ENCODE peak calls at places on chromosomes 5 and 9, in eight cellular contexts. Z is K562; B is upper lobe of right lung; S is CD4-positive, alpha-beta memory T cell; D is neuronal stem cell; K is cardiac muscle cell; O is AG04450; E is tibial nerve. V is an unnamed sample.

GRCh38 chr9:124110307-124110915 is 98.8 kb downstream of the LHX2 start:
- DNase-seq in E (peak), K (peak), S (peak), O (peak), B (peak), D (peak), Z (peak), V (no peak)

GRCh38 chr5:127666043-127666716 is 17.3 kb downstream of the CTXN3 start:
- DNase-seq in S (no peak), B (no peak), K (no peak), D (no peak), E (no peak), O (no peak), Z (no peak), V (no peak)

GRCh38 chr9:81596671-81597426 is 92.5 kb downstream of the TLE1 start:
- DNase-seq in O (no peak), B (no peak), Z (no peak), E (no peak), S (no peak), K (peak), D (no peak), V (no peak)

GRCh38 chr9:30280229-30280900 is 2104.1 kb upstream of the ACO1 start:
- DNase-seq in O (no peak), S (no peak), D (no peak), K (no peak), Z (no peak), B (no peak), E (no peak), V (no peak)

GRCh38 chr5:133289686-133290367 is 238.0 kb downstream of the HSPA4 start:
- DNase-seq in S (no peak), E (no peak), Z (no peak), O (no peak), K (no peak), D (no peak), B (no peak), V (no peak)

GRCh38 chr9:78927099-78927940 is 630.4 kb downstream of the PSAT1 start:
- DNase-seq in K (no peak), Z (no peak), O (no peak), D (no peak), E (no peak), B (no peak), S (no peak), V (no peak)

GRCh38 chr5:179217356-179217755 is 127.9 kb downstream of the ADAMTS2 start:
- DNase-seq in K (no peak), Z (no peak), B (no peak), D (no peak), O (no peak), S (no peak), E (no peak), V (no peak)

GRCh38 chr9:109253637-109254284 is 67.1 kb downstream of the EPB41L4B start:
- DNase-seq in D (no peak), B (no peak), Z (no peak), O (no peak), E (peak), S (no peak), K (peak), V (no peak)

GRCh38 chr5:180010636-180011035 is 60.9 kb downstream of the RNF130 start:
- DNase-seq in S (no peak), K (no peak), E (no peak), O (no peak), D (no peak), B (no peak), Z (no peak), V (no peak)

GRCh38 chr5:59562756-59563389 is 330.7 kb downstream of the PDE4D start:
- DNase-seq in Z (no peak), K (no peak), O (peak), D (peak), S (no peak), B (peak), E (no peak), V (no peak)

GRCh38 chr9:115997923-115998322 is 155.7 kb upstream of the PAPPA start:
- DNase-seq in K (peak), S (no peak), B (no peak), E (no peak), O (peak), Z (no peak), D (no peak), V (no peak)

GRCh38 chr9:116000748-116001329 is 152.8 kb upstream of the PAPPA start:
- DNase-seq in D (no peak), O (no peak), Z (peak), E (no peak), S (no peak), B (no peak), K (no peak), V (peak)

GRCh38 chr9:116002181-116002580 is 151.4 kb upstream of the PAPPA start:
- DNase-seq in D (no peak), K (no peak), O (no peak), Z (no peak), E (no peak), S (no peak), B (no peak), V (no peak)

GRCh38 chr9:115999498-115999897 is 154.1 kb upstream of the PAPPA start:
- DNase-seq in E (no peak), O (no peak), D (no peak), Z (no peak), S (no peak), K (peak), B (no peak), V (no peak)

GRCh38 chr9:115998661-115999060 is 154.9 kb upstream of the PAPPA start:
- DNase-seq in K (peak), E (no peak), S (no peak), B (no peak), D (no peak), Z (no peak), O (peak), V (no peak)
- H3K27ac ChIP-seq in K (no peak), E (no peak), S (no peak), B (no peak), D (no peak), Z (no peak), O (no peak), V (no peak)

GRCh38 chr9:21031091-21031817 is at the start of gene HACD4:
- DNase-seq in O (no peak), B (peak), K (peak), E (peak), Z (no peak), D (peak), S (peak), V (no peak)
- H3K4me3 ChIP-seq in O (peak), B (peak), K (peak), E (peak), Z (no peak), D (no peak), S (peak), V (no peak)

DNA sequence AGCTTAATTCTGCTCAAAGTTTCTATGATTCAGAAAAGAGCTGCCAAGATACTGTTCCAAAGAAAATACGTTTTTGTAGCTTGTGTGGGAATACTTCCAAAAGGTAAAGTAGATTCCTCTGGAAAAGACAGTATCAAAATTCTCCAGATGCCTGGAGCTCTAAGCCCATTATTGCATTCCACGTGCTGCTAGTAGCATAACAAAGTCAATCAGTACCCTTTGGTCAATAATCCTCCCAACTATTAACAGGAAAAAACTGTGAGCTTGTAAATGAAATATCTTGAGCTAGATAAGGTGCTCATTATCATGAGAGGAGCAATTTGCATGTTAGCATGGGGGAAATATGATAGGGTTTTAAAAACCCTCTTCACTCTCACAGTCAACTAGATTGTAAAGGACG is 229.5 kb upstream of the TYRP1 start:
- DNase-seq in E (no peak), B (no peak), D (no peak), O (no peak), S (no peak), Z (no peak), K (no peak), V (no peak)
- H3K27ac ChIP-seq in E (no peak), B (no peak), D (no peak), O (no peak), S (no peak), Z (no peak), K (no peak), V (no peak)

DNA sequence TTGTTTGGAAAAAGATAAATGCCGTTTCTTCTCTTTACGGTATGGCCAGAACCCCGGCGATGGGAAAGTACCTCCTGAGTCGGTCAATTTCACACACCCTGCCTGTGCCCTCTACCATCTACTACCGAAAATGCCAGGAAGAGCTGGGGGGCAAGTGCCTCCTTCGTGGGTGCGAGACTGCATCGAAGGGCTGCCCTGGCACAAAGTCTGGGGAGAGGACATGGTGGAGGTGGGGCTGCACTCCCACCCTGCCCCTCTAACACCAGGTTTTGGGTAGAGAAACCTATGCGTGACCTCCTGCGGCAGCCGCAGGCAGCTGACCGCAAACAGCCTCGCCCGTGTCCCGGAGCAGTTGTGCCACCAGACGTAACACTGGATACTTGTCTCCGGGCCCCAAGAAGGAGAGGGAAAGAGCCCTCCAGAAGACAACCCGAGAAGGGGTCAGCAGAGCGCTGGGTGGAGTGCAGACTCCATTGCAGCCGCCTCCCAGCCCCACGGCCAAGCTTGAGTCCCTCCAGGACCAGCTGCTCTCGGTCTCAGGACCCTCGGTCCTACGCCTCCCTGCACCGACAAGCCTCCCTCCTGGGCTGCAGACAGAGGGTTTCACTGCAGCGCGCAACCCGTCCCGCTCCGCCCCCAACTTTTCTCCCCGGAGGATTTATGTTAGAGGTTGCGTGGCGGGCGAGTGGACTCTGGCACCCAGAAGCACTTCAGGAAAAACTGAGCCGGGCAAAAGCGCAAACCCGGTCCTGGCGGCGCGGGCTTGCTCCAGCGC is 823 bp upstream of the PRDM6 start:
- DNase-seq in S (no peak), E (no peak), K (no peak), B (no peak), Z (no peak), D (no peak), O (no peak), V (no peak)
- H3K4me3 ChIP-seq in S (no peak), E (peak), K (peak), B (peak), Z (no peak), D (peak), O (peak), V (peak)

GRCh38 chr5:39024005-39024404 is 50.2 kb downstream of the RICTOR start:
- DNase-seq in O (no peak), D (no peak), B (no peak), E (no peak), Z (no peak), S (no peak), K (no peak), V (peak)
- H3K27ac ChIP-seq in O (no peak), D (no peak), B (no peak), E (no peak), Z (no peak), S (no peak), K (no peak), V (no peak)

DNA sequence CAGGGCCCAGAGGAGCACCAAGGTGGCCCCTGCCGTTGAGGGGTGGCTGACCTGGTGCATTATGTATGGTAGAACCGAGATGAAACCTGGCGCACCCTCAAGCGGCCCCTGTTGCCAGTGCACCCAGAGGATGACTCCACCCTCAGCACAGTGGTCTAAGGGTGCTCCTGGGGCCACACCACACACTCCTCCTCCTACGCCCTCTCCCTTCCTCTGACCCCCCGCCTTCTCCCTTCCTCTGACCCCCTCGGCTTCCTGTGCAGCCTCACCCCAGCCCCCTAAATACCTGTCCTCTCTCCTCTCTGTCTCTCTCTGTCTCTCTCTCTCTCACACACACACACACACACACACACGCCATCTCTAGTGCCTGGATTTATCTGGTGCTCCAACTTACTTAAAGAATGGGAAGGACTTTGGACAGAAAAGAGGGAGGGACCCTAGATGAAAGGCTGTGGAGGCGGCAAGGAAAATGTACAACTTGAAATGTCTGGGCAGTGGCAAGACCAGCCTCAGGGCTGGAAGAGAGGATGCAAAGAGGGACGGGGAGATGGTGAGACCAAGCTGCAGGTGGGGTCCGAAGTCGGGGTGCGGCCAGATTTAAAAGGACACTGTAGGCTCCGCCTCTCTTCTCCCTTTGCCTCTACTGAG is 18.2 kb upstream of the SLC30A5 start:
- DNase-seq in B (no peak), Z (no peak), E (no peak), D (no peak), K (no peak), S (no peak), O (no peak), V (no peak)
- H3K4me3 ChIP-seq in B (no peak), Z (no peak), E (no peak), D (no peak), K (no peak), S (no peak), O (no peak), V (no peak)

GRCh38 chr5:65750938-65751337 is 28.9 kb downstream of the NLN start:
- DNase-seq in S (no peak), Z (no peak), K (no peak), B (no peak), E (no peak), D (no peak), O (no peak), V (no peak)
- H3K27ac ChIP-seq in S (no peak), Z (no peak), K (no peak), B (no peak), E (no peak), D (no peak), O (no peak), V (no peak)

GRCh38 chr5:181119105-181119504 is 11.9 kb downstream of the OR2V1 start:
- DNase-seq in Z (no peak), B (no peak), O (no peak), S (no peak), D (no peak), K (no peak), E (no peak), V (no peak)

GRCh38 chr5:181111010-181111409 is 20.0 kb downstream of the OR2V1 start:
- DNase-seq in B (peak), S (no peak), K (no peak), O (no peak), E (no peak), Z (no peak), D (no peak), V (no peak)

GRCh38 chr5:181114844-181115778 is 15.9 kb downstream of the OR2V1 start:
- DNase-seq in Z (no peak), S (no peak), E (no peak), O (peak), B (peak), K (peak), D (no peak), V (no peak)

GRCh38 chr5:181118369-181118768 is 12.6 kb downstream of the OR2V1 start:
- DNase-seq in E (no peak), B (no peak), Z (no peak), S (no peak), O (no peak), D (no peak), K (no peak), V (no peak)

DNA sequence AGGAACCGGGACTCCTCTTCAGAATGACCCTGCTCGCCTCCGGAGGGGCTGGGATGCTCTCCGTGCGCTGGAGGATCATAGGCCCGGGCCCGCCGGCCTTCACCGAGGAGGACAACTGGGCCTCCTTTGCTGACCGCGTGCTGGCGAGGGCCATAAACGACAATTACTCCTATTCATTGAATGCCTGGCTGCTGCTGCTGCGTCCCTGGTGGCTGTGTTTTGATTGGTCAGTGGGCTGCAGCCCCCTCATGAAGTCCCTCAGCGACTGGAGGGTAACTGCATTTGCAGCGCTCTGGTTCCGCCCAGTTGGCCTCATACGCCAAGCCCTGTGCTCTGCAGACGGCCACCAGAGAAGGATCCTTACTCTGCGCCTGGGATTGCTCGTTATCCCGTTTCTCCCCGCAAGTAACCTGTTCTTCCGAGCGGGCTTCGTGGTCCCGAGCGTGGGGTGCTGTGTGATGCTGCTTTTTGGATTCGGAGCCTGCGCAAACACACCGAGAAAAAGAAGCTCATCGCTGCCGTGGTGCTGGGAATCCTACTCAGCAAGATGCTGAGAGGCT is 16.6 kb downstream of the OR2V1 start:
- DNase-seq in K (no peak), Z (no peak), B (peak), O (no peak), E (no peak), S (no peak), D (no peak), V (no peak)
- H3K4me3 ChIP-seq in K (no peak), Z (no peak), B (no peak), O (peak), E (no peak), S (no peak), D (no peak), V (no peak)